ENCODE peak calls at places on chromosomes 2 and 18, in seven cellular contexts. S is non-pigmented ciliary epithelial cell; M is CD8-positive, alpha-beta T cell; H is B cell; F is activated CD8-positive, alpha-beta memory T cell treated with anti-CD3 and anti-CD28 coated beads for 48 hours; P is SK-N-SH; X is amniotic stem cell. E is an unnamed sample.

GRCh38 chr2:44452184-44452583 is 90.4 kb downstream of the CAMKMT start:
- DNase-seq in S (no peak), M (no peak), H (no peak), F (no peak), P (no peak), X (no peak), E (no peak)

GRCh38 chr2:29000481-29000880 is 19.4 kb downstream of the TOGARAM2 start:
- DNase-seq in S (no peak), M (peak; percentile 76), H (peak; percentile 70), F (no peak), P (no peak), X (no peak), E (peak; percentile 49)

GRCh38 chr18:62245699-62246098 is 58.6 kb downstream of the RELCH start:
- DNase-seq in S (no peak), M (no peak), H (no peak), F (no peak), P (peak; percentile 24), X (no peak), E (no peak)

GRCh38 chr2:96534701-96535181 is 1.8 kb upstream of the ARID5A start:
- DNase-seq in S (no peak), M (no peak), H (no peak), F (no peak), P (peak; percentile 59), X (no peak), E (no peak)

GRCh38 chr2:96156926-96157648 is 11.8 kb upstream of the DUSP2 start:
- DNase-seq in S (no peak), M (no peak), H (peak; percentile 67), F (peak; percentile 22), P (no peak), X (no peak), E (no peak)

GRCh38 chr2:218002103-218002502 is 692 bp downstream of the TNS1 start:
- DNase-seq in S (no peak), M (no peak), H (no peak), F (no peak), P (peak; percentile 44), X (no peak), E (no peak)

GRCh38 chr2:12293868-12294267 is 422.9 kb upstream of the TRIB2 start:
- DNase-seq in S (no peak), M (no peak), H (no peak), F (no peak), P (no peak), X (no peak), E (no peak)

GRCh38 chr2:6526093-6526824 is 339.4 kb downstream of the CMPK2 start:
- DNase-seq in S (no peak), M (no peak), H (peak; percentile 21), F (no peak), P (peak; percentile 57), X (no peak), E (no peak)

GRCh38 chr18:8754995-8755955 is 49.9 kb downstream of the MTCL1 start:
- DNase-seq in S (no peak), M (peak; percentile 83), H (peak; percentile 52), F (no peak), P (no peak), X (no peak), E (no peak)

GRCh38 chr18:57748770-57749603 is 54.1 kb downstream of the ATP8B1 start:
- DNase-seq in S (no peak), M (no peak), H (peak; percentile 22), F (no peak), P (no peak), X (no peak), E (no peak)

GRCh38 chr2:35428548-35428947 is 927.0 kb upstream of the CRIM1 start:
- DNase-seq in S (no peak), M (no peak), H (no peak), F (no peak), P (peak; percentile 19), X (no peak), E (peak; percentile 25)

GRCh38 chr2:58762176-58762781 is 521.2 kb upstream of the FANCL start:
- DNase-seq in S (peak; percentile 53), M (no peak), H (peak; percentile 67), F (no peak), P (peak; percentile 29), X (peak; percentile 20), E (peak; percentile 19)

GRCh38 chr2:233673896-233674295 is 2.2 kb downstream of the UGT1A9 start:
- DNase-seq in S (no peak), M (no peak), H (no peak), F (no peak), P (no peak), X (no peak), E (no peak)

GRCh38 chr18:23970161-23971153 is 44.1 kb upstream of the TTC39C start:
- DNase-seq in S (no peak), M (peak; percentile 78), H (peak; percentile 73), F (no peak), P (no peak), X (no peak), E (no peak)

GRCh38 chr2:19362652-19363473 is 4.4 kb upstream of the OSR1 start:
- DNase-seq in S (peak; percentile 65), M (peak; percentile 43), H (peak; percentile 54), F (no peak), P (peak; percentile 91), X (peak; percentile 88), E (peak; percentile 88)

GRCh38 chr18:48581206-48581605 is 42.4 kb downstream of the CTIF start:
- DNase-seq in S (no peak), M (no peak), H (no peak), F (no peak), P (no peak), X (no peak), E (no peak)